ENCODE peak calls at places on chromosomes 4 and X, in nine cellular contexts. Q is kidney tubule cell; H is kidney glomerular epithelial cell; F is cardiac muscle cell; Z is NCI-H1092 treated with DMSO at 0.1 percent for 48 hours; E is AG08395; W is stimulated activated CD4-positive, alpha-beta T cell treated with anti-CD3 and anti-CD28 coated beads, Interleukin-4, amount 100 ng/mL, for 24 hours; M is foreskin fibroblast; J is iris pigment epithelial cell. O is an unnamed sample.

GRCh38 chr4:56408978-56409377 is 21.7 kb upstream of the AASDH start:
- DNase-seq in Q (no peak), H (no peak), F (no peak), Z (no peak), E (no peak), W (no peak), M (no peak), J (no peak), O (no peak)

GRCh38 chr4:712093-712492 is 6.5 kb downstream of the PCGF3 start:
- DNase-seq in Q (no peak), H (no peak), F (no peak), Z (no peak), E (no peak), W (no peak), M (no peak), J (no peak), O (no peak)

GRCh38 chr4:103718993-103719319 is 829 bp downstream of the TACR3 start:
- DNase-seq in Q (peak), H (no peak), F (peak), Z (no peak), E (no peak), W (no peak), M (no peak), J (no peak), O (no peak)

GRCh38 chr4:78079701-78080430 is 22.7 kb downstream of the FRAS1 start:
- DNase-seq in Q (no peak), H (no peak), F (no peak), Z (peak), E (no peak), W (no peak), M (no peak), J (no peak), O (no peak)

GRCh38 chr4:186719925-186720694 is 3.5 kb downstream of the FAT1 start:
- DNase-seq in Q (peak), H (no peak), F (peak), Z (no peak), E (no peak), W (no peak), M (peak), J (peak), O (no peak)

GRCh38 chrX:10173331-10173900 is 16.6 kb downstream of the CLCN4 start:
- DNase-seq in Q (peak), H (peak), F (peak), Z (no peak), E (peak), W (no peak), M (peak), J (peak), O (no peak)

GRCh38 chr4:6470502-6471302 is 1.7 kb downstream of the PPP2R2C start:
- DNase-seq in Q (peak), H (no peak), F (peak), Z (peak), E (peak), W (no peak), M (peak), J (peak), O (no peak)

GRCh38 chrX:54921427-54922021 is 900 bp downstream of the TRO start:
- DNase-seq in Q (peak), H (peak), F (peak), Z (peak), E (peak), W (peak), M (peak), J (peak), O (no peak)

GRCh38 chrX:113743069-113743468 is 840.8 kb upstream of the HTR2C start:
- DNase-seq in Q (no peak), H (no peak), F (no peak), Z (no peak), E (no peak), W (no peak), M (no peak), J (no peak), O (no peak)

GRCh38 chrX:1657367-1658082 is 42.7 kb downstream of the ASMT start:
- DNase-seq in Q (peak), H (peak), F (peak), Z (peak), E (peak), W (peak), M (peak), J (peak), O (peak)

GRCh38 chrX:110146521-110146920 is 143.6 kb downstream of the TMEM164 start:
- DNase-seq in Q (peak), H (peak), F (peak), Z (peak), E (peak), W (peak), M (peak), J (peak), O (peak)

GRCh38 chrX:134460861-134461218 is 875 bp downstream of the HPRT1 start:
- DNase-seq in Q (peak), H (no peak), F (peak), Z (peak), E (no peak), W (no peak), M (no peak), J (peak), O (no peak)

GRCh38 chrX:34624416-34624815 is 32.7 kb downstream of the TMEM47 start:
- DNase-seq in Q (no peak), H (no peak), F (no peak), Z (no peak), E (no peak), W (no peak), M (no peak), J (no peak), O (no peak)

GRCh38 chr4:2135083-2135482 is 76.0 kb downstream of the NAT8L start:
- DNase-seq in Q (peak), H (no peak), F (peak), Z (peak), E (peak), W (no peak), M (peak), J (peak), O (no peak)

GRCh38 chrX:74636749-74637314 is 22.4 kb upstream of the RLIM start:
- DNase-seq in Q (no peak), H (no peak), F (no peak), Z (no peak), E (no peak), W (no peak), M (no peak), J (no peak), O (no peak)

GRCh38 chr4:15331930-15332329 is 95.9 kb upstream of the C1QTNF7 start:
- DNase-seq in Q (no peak), H (no peak), F (no peak), Z (no peak), E (no peak), W (no peak), M (no peak), J (no peak), O (no peak)

GRCh38 chrX:55056820-55057690 is 17.8 kb upstream of the PAGE2B start:
- DNase-seq in Q (peak), H (peak), F (no peak), Z (peak), E (no peak), W (peak), M (no peak), J (peak), O (no peak)

GRCh38 chr4:65825121-65825520 is 154.8 kb upstream of the EPHA5 start:
- DNase-seq in Q (peak), H (no peak), F (no peak), Z (no peak), E (no peak), W (no peak), M (no peak), J (peak), O (no peak)

GRCh38 chrX:40373025-40373424 is 207.7 kb upstream of the ATP6AP2 start:
- DNase-seq in Q (no peak), H (no peak), F (no peak), Z (no peak), E (no peak), W (no peak), M (no peak), J (no peak), O (no peak)

GRCh38 chr4:138307319-138307718 is 65.2 kb upstream of the SLC7A11 start:
- DNase-seq in Q (no peak), H (no peak), F (no peak), Z (no peak), E (no peak), W (no peak), M (no peak), J (no peak), O (no peak)

GRCh38 chr4:69497886-69498395 is 2.2 kb upstream of the UGT2B4 start:
- DNase-seq in Q (peak), H (no peak), F (no peak), Z (no peak), E (no peak), W (no peak), M (no peak), J (no peak), O (no peak)

GRCh38 chr4:28469886-28470285 is 1609.2 kb downstream of the STIM2 start:
- DNase-seq in Q (no peak), H (no peak), F (no peak), Z (no peak), E (no peak), W (no peak), M (no peak), J (peak), O (no peak)

GRCh38 chr4:41294445-41295062 is 37.8 kb downstream of the UCHL1 start:
- DNase-seq in Q (no peak), H (no peak), F (no peak), Z (no peak), E (no peak), W (no peak), M (no peak), J (no peak), O (no peak)

GRCh38 chrX:109352121-109352556 is 129.7 kb downstream of the GUCY2F start:
- DNase-seq in Q (no peak), H (no peak), F (no peak), Z (no peak), E (peak), W (no peak), M (peak), J (peak), O (no peak)

GRCh38 chrX:71938371-71938770 is 27.7 kb downstream of the NHSL2 start:
- DNase-seq in Q (no peak), H (no peak), F (no peak), Z (no peak), E (no peak), W (no peak), M (no peak), J (no peak), O (no peak)